ENCODE peak calls at places on chromosomes 1 and 21, in six cellular contexts. K is hepatocyte, Z is left ventricle myocardium inferior, Q is lower lobe of right lung, P is Peyer's patch, O is H1. T is an unnamed sample. For H3K27me3 and H3K36me3, the result is how much of the 10 kb centered on the place peaks cover.

GRCh38 chr1:225476538-225476988 is 48.7 kb upstream of the LBR start:
- DNase-seq in P (no peak), Q (no peak), K (no peak), Z (no peak), O (no peak), T (no peak)

GRCh38 chr1:67429011-67429527 is 1.1 kb downstream of the SERBP1 start:
- DNase-seq in K (peak), Q (no peak), O (no peak), Z (no peak), P (no peak), T (peak)

GRCh38 chr1:118989878-118990378 is 1.8 kb upstream of the TBX15 start:
- DNase-seq in K (no peak), Z (no peak), P (no peak), O (peak), Q (no peak), T (peak)

GRCh38 chr1:7991504-7992440 is 30.3 kb downstream of the PARK7 start:
- DNase-seq in K (no peak), Z (no peak), O (peak), Q (no peak), P (no peak), T (peak)

GRCh38 chr1:93960641-93961147 is 51.5 kb upstream of the GCLM start:
- DNase-seq in O (no peak), Q (no peak), Z (no peak), P (no peak), K (peak), T (no peak)

GRCh38 chr21:31201548-31201947 is 142.5 kb downstream of the TIAM1 start:
- DNase-seq in Z (no peak), P (no peak), K (no peak), O (no peak), Q (no peak), T (no peak)

GRCh38 chr1:28973850-28974841 is 59.8 kb downstream of the EPB41 start:
- DNase-seq in P (no peak), K (no peak), O (no peak), Q (no peak), Z (no peak), T (no peak)

GRCh38 chr21:41737656-41738324 is 29.1 kb downstream of the RIPK4 start:
- DNase-seq in O (no peak), Z (no peak), Q (no peak), K (no peak), P (no peak), T (no peak)

GRCh38 chr1:16241116-16241763 is 4.3 kb upstream of the CPLANE2 start:
- DNase-seq in P (peak), K (no peak), Z (no peak), O (no peak), Q (peak), T (no peak)

GRCh38 chr1:88179943-88180342 is 504.1 kb upstream of the PKN2 start:
- DNase-seq in O (no peak), Q (no peak), Z (no peak), P (no peak), K (no peak), T (no peak)

GRCh38 chr1:165897326-165898303 is 70.2 kb downstream of the UCK2 start:
- DNase-seq in K (no peak), O (no peak), P (no peak), Q (no peak), Z (no peak), T (no peak)

GRCh38 chr1:91020967-91021685 is 709 bp downstream of the ZNF644 start:
- DNase-seq in K (peak), Q (peak), O (peak), P (peak), Z (peak), T (peak)

GRCh38 chr1:112317140-112317539 is 78.9 kb upstream of the CTTNBP2NL start:
- DNase-seq in Q (no peak), Z (no peak), O (no peak), K (peak), P (no peak), T (no peak)

GRCh38 chr1:61116421-61116820 is 34.1 kb downstream of the NFIA start:
- DNase-seq in Z (no peak), P (no peak), Q (no peak), K (no peak), O (no peak), T (no peak)

GRCh38 chr21:39136711-39137110 is 46.5 kb downstream of the PSMG1 start:
- DNase-seq in K (no peak), P (no peak), Z (no peak), Q (no peak), O (no peak), T (no peak)

GRCh38 chr1:200487650-200488049 is 77.8 kb upstream of the ZNF281 start:
- DNase-seq in O (no peak), P (no peak), Z (no peak), K (no peak), Q (no peak), T (no peak)

GRCh38 chr1:200486634-200487033 is 76.8 kb upstream of the ZNF281 start:
- DNase-seq in K (no peak), O (no peak), Q (no peak), Z (no peak), P (no peak), T (no peak)

GRCh38 chr1:200491097-200491496 is 81.3 kb upstream of the ZNF281 start:
- DNase-seq in Q (no peak), P (no peak), Z (no peak), K (no peak), O (no peak), T (no peak)

GRCh38 chr1:200490183-200490582 is 80.3 kb upstream of the ZNF281 start:
- DNase-seq in K (no peak), Z (no peak), O (no peak), P (no peak), Q (no peak), T (no peak)

GRCh38 chr1:200488375-200489165 is 78.7 kb upstream of the ZNF281 start:
- DNase-seq in P (peak), Q (no peak), Z (no peak), K (peak), O (peak), T (peak)
- H3K4me3 ChIP-seq in P (no peak), Q (no peak), Z (no peak), K (no peak), O (no peak), T (peak)

DNA sequence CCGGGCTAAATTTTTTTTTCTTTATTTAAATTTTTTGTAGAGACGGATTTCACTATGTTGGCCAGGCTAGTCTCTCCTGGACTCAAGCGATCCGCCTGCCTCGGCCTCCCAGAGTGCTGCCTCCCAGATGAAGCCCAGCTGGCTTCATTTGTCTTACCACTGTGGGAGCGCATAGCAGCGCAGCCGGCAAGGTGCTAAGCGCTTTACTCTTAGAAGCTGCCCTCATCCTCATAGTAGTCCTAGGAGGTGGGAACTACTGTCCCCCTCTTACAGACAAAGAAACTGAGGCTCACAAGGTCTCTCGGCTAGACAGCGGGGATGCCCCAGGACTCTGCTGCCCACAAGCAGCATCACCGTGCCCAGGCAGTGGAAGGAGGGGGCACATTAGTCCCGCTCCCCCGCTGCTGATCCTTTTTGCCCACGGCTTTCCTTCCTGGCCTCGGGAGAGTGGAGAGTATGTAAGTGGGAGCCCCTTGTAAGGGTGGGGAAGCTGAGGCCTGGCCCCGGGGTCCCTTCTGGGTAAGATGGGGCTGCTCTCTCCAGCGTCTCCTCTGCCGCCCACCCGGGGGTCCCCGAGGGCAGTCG is 726 bp downstream of the TMEM54 start:
- DNase-seq in K (no peak), Z (no peak), Q (no peak), O (peak), P (no peak), T (peak)
- H3K27me3 ChIP-seq in K (under half), Z (under half), Q (under half), O (under half), P (under half), T (half or more)

GRCh38 chr1:43539726-43540434 is 9.2 kb downstream of the PTPRF start:
- DNase-seq in Z (no peak), K (no peak), P (no peak), Q (peak), O (no peak), T (no peak)

GRCh38 chr1:43537423-43538142 is 6.9 kb downstream of the PTPRF start:
- DNase-seq in K (no peak), Z (no peak), P (peak), Q (peak), O (no peak), T (peak)

GRCh38 chr1:43536864-43537358 is 6.2 kb downstream of the PTPRF start:
- DNase-seq in Z (no peak), P (no peak), K (no peak), O (no peak), Q (no peak), T (no peak)

GRCh38 chr1:43538969-43539368 is 8.3 kb downstream of the PTPRF start:
- DNase-seq in Q (no peak), O (no peak), P (no peak), K (no peak), Z (no peak), T (no peak)

DNA sequence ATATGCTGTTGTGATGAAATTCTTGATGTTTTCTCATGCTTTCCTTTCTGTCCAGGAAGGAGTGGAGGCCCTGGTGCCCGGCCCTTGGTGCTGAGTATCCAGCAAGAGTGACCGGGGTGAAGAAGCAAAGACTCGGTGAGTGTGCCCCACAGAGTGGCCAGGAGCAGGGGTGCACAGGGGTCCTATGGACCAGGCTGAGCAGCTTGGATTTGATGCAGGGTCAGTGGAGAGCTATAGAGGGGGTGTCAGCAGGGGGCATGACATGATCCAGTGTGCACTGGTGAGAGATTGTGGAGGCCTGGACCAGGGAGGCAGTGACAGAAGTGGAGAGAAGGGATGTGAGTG is 7.4 kb downstream of the PTPRF start:
- DNase-seq in P (no peak), O (no peak), Q (peak), Z (no peak), K (no peak), T (peak)
- H3K36me3 ChIP-seq in P (under half), O (under half), Q (under half), Z (under half), K (under half), T (under half)

DNA sequence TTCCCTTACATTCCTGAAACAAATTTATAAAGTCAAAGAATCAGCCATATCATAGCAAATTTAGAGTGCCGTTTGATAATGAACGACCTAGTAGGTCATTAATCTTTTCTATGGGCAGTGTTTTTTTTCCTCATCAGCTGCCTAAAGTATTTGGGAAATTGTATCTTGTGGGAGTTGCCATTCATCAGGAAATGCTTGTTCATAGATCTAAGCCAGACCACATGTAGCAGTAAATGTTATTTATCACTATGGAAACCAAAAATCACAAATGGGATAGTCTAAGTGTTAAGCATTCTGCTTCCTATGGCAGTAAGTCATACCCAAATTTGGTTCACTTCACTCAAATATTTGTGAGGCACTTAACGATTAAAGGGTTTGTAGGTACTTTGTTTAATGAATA is 52.9 kb downstream of the LRRC8D start:
- DNase-seq in Z (no peak), Q (no peak), O (no peak), K (no peak), P (no peak), T (no peak)
- H3K4me3 ChIP-seq in Z (no peak), Q (no peak), O (no peak), K (no peak), P (no peak), T (no peak)

DNA sequence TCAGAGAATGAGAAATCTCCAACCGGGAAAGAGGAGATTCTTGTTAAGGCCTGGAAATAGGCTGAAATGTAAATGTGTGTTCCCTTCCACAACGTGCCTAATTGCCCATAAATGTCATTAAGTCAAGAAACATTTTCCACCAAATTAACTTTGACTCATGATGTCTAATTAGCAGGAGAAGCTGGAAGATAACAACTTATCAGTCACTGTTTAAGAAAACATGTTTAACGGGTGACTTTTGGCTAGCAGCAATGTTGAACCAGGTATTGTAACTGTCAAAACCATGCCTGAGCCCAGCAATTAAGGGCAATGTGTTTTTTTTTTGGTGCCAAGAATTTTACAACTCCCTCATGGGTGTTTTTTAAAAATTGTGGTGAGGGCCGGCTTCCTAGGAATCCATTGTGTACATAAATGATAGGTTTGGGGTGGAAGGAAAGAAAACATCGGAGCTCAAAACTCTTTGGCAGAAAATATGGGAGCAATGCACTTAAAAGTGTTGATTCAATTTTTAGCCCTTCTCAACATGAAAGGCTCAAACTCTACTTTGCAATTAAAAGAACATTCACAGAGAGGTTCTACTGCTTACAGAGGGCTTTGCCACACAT is 67.1 kb downstream of the OLIG1 start:
- DNase-seq in P (no peak), O (no peak), K (no peak), Z (no peak), Q (no peak), T (no peak)
- H3K27me3 ChIP-seq in P (under half), O (under half), K (under half), Z (half or more), Q (under half), T (under half)

GRCh38 chr1:162997499-162998285 is 71.5 kb upstream of the RGS4 start:
- DNase-seq in P (no peak), Z (no peak), O (no peak), K (no peak), Q (no peak), T (no peak)
- H3K36me3 ChIP-seq in P (under half), Z (under half), O (under half), K (under half), Q (under half), T (under half)